ENCODE peak calls at places on chromosomes 2 and 18, in five cellular contexts. G, P, Y, V and B are unnamed samples.

GRCh38 chr2:70985956-70986355 is 7.5 kb downstream of the ANKRD53 start:
- DNase-seq in G (no peak), P (no peak), Y (no peak), V (no peak), B (no peak)

GRCh38 chr2:233449071-233449901 is 95.0 kb downstream of the DGKD start:
- DNase-seq in G (no peak), P (peak; percentile 70), Y (peak; percentile 47), V (peak; percentile 71), B (peak; percentile 40)

GRCh38 chr2:16203691-16204090 is 263.3 kb downstream of the MYCN start:
- DNase-seq in G (no peak), P (no peak), Y (no peak), V (no peak), B (no peak)

GRCh38 chr2:176175729-176176074 is 12.8 kb upstream of the HOXD1 start:
- DNase-seq in G (no peak), P (no peak), Y (no peak), V (no peak), B (no peak)

GRCh38 chr2:234879671-234880455 is 72.0 kb upstream of the SH3BP4 start:
- DNase-seq in G (no peak), P (peak; percentile 86), Y (no peak), V (no peak), B (peak; percentile 53)

GRCh38 chr2:25088817-25089485 is 47.1 kb downstream of the EFR3B start:
- DNase-seq in G (no peak), P (no peak), Y (no peak), V (no peak), B (no peak)

GRCh38 chr2:202009019-202009481 is 24.6 kb upstream of the FZD7 start:
- DNase-seq in G (no peak), P (no peak), Y (peak; percentile 42), V (no peak), B (peak; percentile 21)

GRCh38 chr2:230677182-230677946 is 35.3 kb upstream of the CAB39 start:
- DNase-seq in G (no peak), P (no peak), Y (peak; percentile 23), V (no peak), B (peak; percentile 73)

GRCh38 chr18:13288509-13289138 is 70.1 kb downstream of the LDLRAD4 start:
- DNase-seq in G (no peak), P (no peak), Y (peak; percentile 6), V (no peak), B (no peak)